ENCODE peak calls at places on chromosome 13, in ten cellular contexts. T, I, L, J, O, P, W, D, X and Y are unnamed samples.

GRCh38 chr13:45456196-45456972 is 8.4 kb upstream of the COG3 start:
- DNase-seq in O (peak; percentile 41), J (no peak), D (no peak), I (no peak), P (no peak), W (no peak), L (peak; percentile 58), T (no peak), X (peak; percentile 55), Y (no peak)

GRCh38 chr13:52739468-52740071 is at the start of gene CNMD:
- DNase-seq in X (no peak), O (no peak), T (no peak), L (no peak), D (no peak), W (no peak), I (no peak), J (no peak), P (no peak), Y (no peak)

GRCh38 chr13:62243146-62243545 is 827.5 kb upstream of the PCDH20 start:
- DNase-seq in P (no peak), I (no peak), W (no peak), X (no peak), O (no peak), T (no peak), L (no peak), D (no peak), J (no peak), Y (no peak)

GRCh38 chr13:47463726-47464125 is 537.3 kb downstream of the SUCLA2 start:
- DNase-seq in D (no peak), P (no peak), O (no peak), J (no peak), X (peak; percentile 78), I (no peak), L (peak; percentile 78), W (no peak), T (no peak), Y (no peak)

GRCh38 chr13:36706755-36707154 is 32.9 kb downstream of the SERTM1 start:
- DNase-seq in O (no peak), D (no peak), J (no peak), X (peak; percentile 60), T (no peak), L (peak; percentile 68), I (no peak), W (no peak), P (no peak), Y (no peak)

GRCh38 chr13:88602786-88603777 is 931.9 kb downstream of the SLITRK5 start:
- DNase-seq in I (no peak), O (no peak), W (no peak), J (no peak), D (no peak), L (no peak), X (no peak), P (no peak), T (no peak), Y (no peak)

GRCh38 chr13:111946214-111946613 is 120.7 kb upstream of the SOX1 start:
- DNase-seq in P (peak; percentile 14), L (no peak), W (no peak), D (no peak), T (no peak), X (no peak), J (no peak), I (no peak), O (no peak), Y (no peak)

GRCh38 chr13:113972451-113973217 is 1.2 kb downstream of the C13orf46 start:
- DNase-seq in O (no peak), T (no peak), D (no peak), J (no peak), I (no peak), P (no peak), X (no peak), W (no peak), L (no peak), Y (no peak)

GRCh38 chr13:74131206-74131605 is 3.0 kb downstream of the KLF12 start:
- DNase-seq in J (no peak), T (no peak), I (no peak), W (no peak), X (no peak), O (no peak), D (no peak), L (no peak), P (no peak), Y (no peak)

GRCh38 chr13:113952983-113953520 is 20.8 kb downstream of the C13orf46 start:
- DNase-seq in O (no peak), I (no peak), L (no peak), X (no peak), T (no peak), W (no peak), P (no peak), D (no peak), J (no peak), Y (no peak)

GRCh38 chr13:28329395-28330158 is 165.4 kb downstream of the FLT1 start:
- DNase-seq in X (peak; percentile 96), O (peak; percentile 43), L (peak; percentile 97), J (no peak), W (no peak), D (no peak), P (no peak), I (no peak), T (peak; percentile 92), Y (no peak)

GRCh38 chr13:79724348-79725103 is 243.6 kb downstream of the NDFIP2 start:
- DNase-seq in O (peak; percentile 4), D (no peak), T (no peak), X (no peak), I (no peak), L (no peak), P (no peak), W (no peak), J (no peak), Y (no peak)

GRCh38 chr13:29111446-29111845 is 291.3 kb downstream of the MTUS2 start:
- DNase-seq in L (no peak), P (no peak), J (no peak), O (no peak), X (peak; percentile 50), I (no peak), T (no peak), W (no peak), D (no peak), Y (no peak)

GRCh38 chr13:99375806-99376080 is 68.5 kb upstream of the GPR183 start:
- DNase-seq in W (no peak), L (no peak), T (no peak), I (no peak), O (no peak), P (no peak), J (no peak), D (no peak), X (no peak), Y (no peak)

GRCh38 chr13:112248406-112248760 is 127.8 kb upstream of the SPACA7 start:
- DNase-seq in T (no peak), D (no peak), L (no peak), X (no peak), J (no peak), P (no peak), I (no peak), O (no peak), W (no peak), Y (no peak)

GRCh38 chr13:79869326-79869725 is 388.4 kb downstream of the NDFIP2 start:
- DNase-seq in D (no peak), I (no peak), O (no peak), X (no peak), L (no peak), P (no peak), W (no peak), J (peak; percentile 81), T (no peak), Y (no peak)

GRCh38 chr13:97205465-97205864 is 16.7 kb upstream of the MBNL2 start:
- DNase-seq in L (no peak), W (no peak), J (no peak), X (no peak), D (no peak), T (no peak), I (no peak), O (no peak), P (no peak), Y (no peak)

GRCh38 chr13:21670883-21671792 is at the start of gene FGF9:
- DNase-seq in D (peak; percentile 73), W (peak; percentile 78), X (peak; percentile 70), O (peak; percentile 34), T (no peak), P (peak; percentile 73), I (peak; percentile 77), J (peak; percentile 80), L (peak; percentile 60), Y (peak; percentile 73)

GRCh38 chr13:114049026-114049425 is 75.2 kb upstream of the C13orf46 start:
- DNase-seq in D (no peak), I (peak; percentile 40), O (no peak), X (no peak), W (peak; percentile 55), J (no peak), P (no peak), L (no peak), T (no peak), Y (peak; percentile 59)

GRCh38 chr13:101690871-101691270 is 238.4 kb downstream of the ITGBL1 start:
- DNase-seq in P (no peak), J (no peak), I (no peak), X (no peak), T (no peak), O (no peak), L (no peak), D (no peak), W (no peak), Y (no peak)

GRCh38 chr13:32731576-32731975 is 145.3 kb downstream of the PDS5B start:
- DNase-seq in J (no peak), O (no peak), L (peak; percentile 51), I (no peak), X (peak; percentile 5), P (no peak), W (peak; percentile 27), D (no peak), T (no peak), Y (no peak)

GRCh38 chr13:33111414-33112110 is 95.3 kb downstream of the KL start:
- DNase-seq in L (peak; percentile 83), D (no peak), J (peak; percentile 4), W (no peak), X (peak; percentile 34), P (no peak), T (peak; percentile 65), O (no peak), I (no peak), Y (no peak)

GRCh38 chr13:62418872-62419271 is 1003.2 kb upstream of the PCDH20 start:
- DNase-seq in D (no peak), T (no peak), O (no peak), P (no peak), X (no peak), I (no peak), L (peak; percentile 26), J (no peak), W (no peak), Y (no peak)

GRCh38 chr13:19984430-19985218 is 26.1 kb downstream of the ZMYM2 start:
- DNase-seq in T (peak; percentile 6), P (no peak), W (no peak), I (no peak), D (no peak), O (peak; percentile 46), J (no peak), L (peak; percentile 56), X (peak; percentile 48), Y (no peak)